ENCODE peak calls at places on chromosomes 5 and 9, in six cellular contexts. One of them, this sample, is unnamed.

GRCh38 chr9:21381752-21382339 is 3.4 kb downstream of the IFNA2 start:
- DNase-seq in GM18507: peak
- DNase-seq in aorta: no peak
- DNase-seq in B cell: peak
- DNase-seq in midbrain: no peak
- DNase-seq in esophagus muscularis mucosa: no peak
- DNase-seq in this sample: peak

GRCh38 chr9:76403352-76403751 is 9.1 kb upstream of the RFK start:
- DNase-seq in GM18507: peak
- DNase-seq in aorta: no peak
- DNase-seq in B cell: peak
- DNase-seq in midbrain: peak
- DNase-seq in esophagus muscularis mucosa: no peak
- DNase-seq in this sample: peak

GRCh38 chr9:76684213-76684612 is 80.0 kb upstream of the PCA3 start:
- DNase-seq in GM18507: no peak
- DNase-seq in aorta: no peak
- DNase-seq in B cell: no peak
- DNase-seq in midbrain: no peak
- DNase-seq in esophagus muscularis mucosa: no peak
- DNase-seq in this sample: no peak

GRCh38 chr5:41252036-41252435 is 38.7 kb upstream of the C6 start:
- DNase-seq in GM18507: no peak
- DNase-seq in aorta: no peak
- DNase-seq in B cell: no peak
- DNase-seq in midbrain: no peak
- DNase-seq in esophagus muscularis mucosa: no peak
- DNase-seq in this sample: no peak

GRCh38 chr5:57164124-57164523 is 9.7 kb upstream of the GPBP1 start:
- DNase-seq in GM18507: no peak
- DNase-seq in aorta: no peak
- DNase-seq in B cell: no peak
- DNase-seq in midbrain: no peak
- DNase-seq in esophagus muscularis mucosa: no peak
- DNase-seq in this sample: no peak

GRCh38 chr5:149388498-149389190 is 9.6 kb upstream of the IL17B start:
- DNase-seq in GM18507: no peak
- DNase-seq in aorta: no peak
- DNase-seq in B cell: no peak
- DNase-seq in midbrain: no peak
- DNase-seq in esophagus muscularis mucosa: no peak
- DNase-seq in this sample: no peak

GRCh38 chr9:16161469-16161868 is 608.6 kb downstream of the CCDC171 start:
- DNase-seq in GM18507: no peak
- DNase-seq in aorta: no peak
- DNase-seq in B cell: no peak
- DNase-seq in midbrain: no peak
- DNase-seq in esophagus muscularis mucosa: no peak
- DNase-seq in this sample: no peak

GRCh38 chr5:148849461-148849860 is 23.1 kb downstream of the ADRB2 start:
- DNase-seq in GM18507: no peak
- DNase-seq in aorta: no peak
- DNase-seq in B cell: peak
- DNase-seq in midbrain: no peak
- DNase-seq in esophagus muscularis mucosa: no peak
- DNase-seq in this sample: no peak

GRCh38 chr5:36236801-36237200 is 4.9 kb downstream of the NADK2 start:
- DNase-seq in GM18507: no peak
- DNase-seq in aorta: no peak
- DNase-seq in B cell: peak
- DNase-seq in midbrain: no peak
- DNase-seq in esophagus muscularis mucosa: no peak
- DNase-seq in this sample: no peak

GRCh38 chr9:110257097-110257955 is 1.0 kb upstream of the TXN start:
- DNase-seq in GM18507: no peak
- DNase-seq in aorta: no peak
- DNase-seq in B cell: no peak
- DNase-seq in midbrain: peak
- DNase-seq in esophagus muscularis mucosa: no peak
- DNase-seq in this sample: peak

GRCh38 chr9:99299214-99300102 is 77.4 kb downstream of the SEC61B start:
- DNase-seq in GM18507: no peak
- DNase-seq in aorta: no peak
- DNase-seq in B cell: no peak
- DNase-seq in midbrain: peak
- DNase-seq in esophagus muscularis mucosa: peak
- DNase-seq in this sample: peak

GRCh38 chr9:114031948-114032688 is 46.0 kb downstream of the AMBP start:
- DNase-seq in GM18507: no peak
- DNase-seq in aorta: no peak
- DNase-seq in B cell: no peak
- DNase-seq in midbrain: no peak
- DNase-seq in esophagus muscularis mucosa: peak
- DNase-seq in this sample: no peak

GRCh38 chr9:116475201-116475600 is 211.9 kb upstream of the TRIM32 start:
- DNase-seq in GM18507: no peak
- DNase-seq in aorta: no peak
- DNase-seq in B cell: no peak
- DNase-seq in midbrain: no peak
- DNase-seq in esophagus muscularis mucosa: no peak
- DNase-seq in this sample: no peak

GRCh38 chr9:119432428-119432827 is 63.2 kb upstream of the BRINP1 start:
- DNase-seq in GM18507: no peak
- DNase-seq in aorta: no peak
- DNase-seq in B cell: no peak
- DNase-seq in midbrain: no peak
- DNase-seq in esophagus muscularis mucosa: no peak
- DNase-seq in this sample: no peak

GRCh38 chr5:9775339-9775738 is 145.2 kb upstream of the TAS2R1 start:
- DNase-seq in GM18507: no peak
- DNase-seq in aorta: no peak
- DNase-seq in B cell: no peak
- DNase-seq in midbrain: no peak
- DNase-seq in esophagus muscularis mucosa: no peak
- DNase-seq in this sample: no peak

GRCh38 chr5:138714694-138715093 is 38.5 kb upstream of the CTNNA1 start:
- DNase-seq in GM18507: no peak
- DNase-seq in aorta: no peak
- DNase-seq in B cell: no peak
- DNase-seq in midbrain: no peak
- DNase-seq in esophagus muscularis mucosa: no peak
- DNase-seq in this sample: no peak

GRCh38 chr5:17067657-17068392 is 131.7 kb upstream of the MYO10 start:
- DNase-seq in GM18507: no peak
- DNase-seq in aorta: no peak
- DNase-seq in B cell: no peak
- DNase-seq in midbrain: no peak
- DNase-seq in esophagus muscularis mucosa: no peak
- DNase-seq in this sample: no peak

GRCh38 chr5:151800527-151800926 is 28.8 kb downstream of the G3BP1 start:
- DNase-seq in GM18507: no peak
- DNase-seq in aorta: no peak
- DNase-seq in B cell: no peak
- DNase-seq in midbrain: no peak
- DNase-seq in esophagus muscularis mucosa: no peak
- DNase-seq in this sample: no peak

GRCh38 chr5:1176473-1177391 is 24.7 kb upstream of the SLC6A19 start:
- DNase-seq in GM18507: no peak
- DNase-seq in aorta: peak
- DNase-seq in B cell: no peak
- DNase-seq in midbrain: no peak
- DNase-seq in esophagus muscularis mucosa: no peak
- DNase-seq in this sample: no peak

GRCh38 chr9:2613730-2614271 is 7.8 kb upstream of the VLDLR start:
- DNase-seq in GM18507: no peak
- DNase-seq in aorta: no peak
- DNase-seq in B cell: no peak
- DNase-seq in midbrain: no peak
- DNase-seq in esophagus muscularis mucosa: peak
- DNase-seq in this sample: no peak

This sample was measured in left kidney.